ENCODE peak calls at places on chromosomes 13 and 19, in seven cellular contexts. P is breast epithelium, H is adrenal gland, L is spleen, Y is body of pancreas, C is tibial nerve, O is stomach. J is an unnamed sample.

GRCh38 chr13:50033696-50034095 is 18.5 kb downstream of the KCNRG start:
- DNase-seq in C (no peak), P (no peak), H (no peak), O (no peak), Y (no peak), L (no peak), J (no peak)

GRCh38 chr19:5340637-5341447 is at the start of gene PTPRS:
- DNase-seq in Y (peak), C (peak), H (peak), L (peak), O (peak), P (peak), J (peak)

GRCh38 chr13:111177081-111177711 is 62.1 kb downstream of the ARHGEF7 start:
- DNase-seq in Y (peak), P (peak), L (peak), C (no peak), H (peak), O (peak), J (peak)

GRCh38 chr13:113047587-113047986 is 58.0 kb upstream of the F7 start:
- DNase-seq in H (no peak), C (no peak), L (peak), Y (no peak), P (no peak), O (no peak), J (peak)

GRCh38 chr13:40536443-40537113 is 129.9 kb downstream of the FOXO1 start:
- DNase-seq in Y (peak), O (peak), L (no peak), P (peak), H (peak), C (no peak), J (no peak)

GRCh38 chr13:99215466-99215865 is 14.8 kb downstream of the UBAC2 start:
- DNase-seq in L (peak), P (no peak), H (no peak), C (no peak), O (no peak), Y (no peak), J (no peak)

GRCh38 chr13:67221630-67222226 is 8.4 kb downstream of the PCDH9 start:
- DNase-seq in O (no peak), H (no peak), P (no peak), L (no peak), C (no peak), Y (no peak), J (no peak)

GRCh38 chr19:27833031-27833430 is 1379.9 kb downstream of the UQCRFS1 start:
- DNase-seq in P (no peak), Y (no peak), L (no peak), C (no peak), O (no peak), H (no peak), J (no peak)

GRCh38 chr19:49017041-49017665 is at the start of gene LHB:
- DNase-seq in O (no peak), Y (no peak), L (no peak), C (no peak), H (no peak), P (no peak), J (peak)

GRCh38 chr19:6503407-6504201 is 1.5 kb upstream of the TUBB4A start:
- DNase-seq in H (peak), L (no peak), Y (no peak), P (no peak), C (no peak), O (no peak), J (no peak)

GRCh38 chr19:39407644-39408391 is 1.2 kb downstream of the ZFP36 start:
- DNase-seq in P (peak), H (peak), L (peak), O (peak), C (no peak), Y (peak), J (peak)

GRCh38 chr13:48594080-48594815 is 59.5 kb upstream of the CYSLTR2 start:
- DNase-seq in Y (no peak), O (no peak), H (no peak), C (no peak), L (no peak), P (no peak), J (no peak)

GRCh38 chr13:57137631-57138030 is 3.1 kb upstream of the PRR20A start:
- DNase-seq in C (no peak), P (no peak), Y (no peak), O (no peak), H (no peak), L (no peak), J (no peak)

GRCh38 chr19:34120846-34121639 is 51.3 kb upstream of the LSM14A start:
- DNase-seq in C (no peak), L (no peak), O (peak), Y (peak), H (peak), P (no peak), J (no peak)

GRCh38 chr13:42152495-42152894 is 104.0 kb downstream of the DGKH start:
- DNase-seq in L (no peak), H (no peak), P (no peak), C (no peak), O (no peak), Y (no peak), J (no peak)

GRCh38 chr13:112943309-112944125 is 25.5 kb upstream of the MCF2L start:
- DNase-seq in P (no peak), H (peak), Y (peak), L (peak), O (peak), C (no peak), J (peak)

GRCh38 chr19:38666662-38667448 is 19.4 kb downstream of the ACTN4 start:
- DNase-seq in P (peak), O (no peak), L (peak), C (no peak), Y (peak), H (peak), J (no peak)

GRCh38 chr13:110469597-110469996 is 91.9 kb downstream of the RAB20 start:
- DNase-seq in O (no peak), L (no peak), P (no peak), H (no peak), Y (no peak), C (no peak), J (no peak)

GRCh38 chr19:5096536-5096935 is 127.6 kb downstream of the KDM4B start:
- DNase-seq in L (no peak), C (no peak), H (no peak), P (no peak), O (no peak), Y (no peak), J (peak)

GRCh38 chr13:73138276-73138950 is 79.6 kb downstream of the KLF5 start:
- DNase-seq in C (peak), Y (peak), H (peak), O (peak), P (no peak), L (no peak), J (no peak)

GRCh38 chr13:95411641-95412040 is 110.4 kb upstream of the ABCC4 start:
- DNase-seq in C (no peak), P (no peak), L (no peak), O (no peak), H (no peak), Y (no peak), J (no peak)

GRCh38 chr13:79589605-79590511 is 108.9 kb downstream of the NDFIP2 start:
- DNase-seq in P (peak), C (no peak), Y (no peak), O (no peak), H (no peak), L (no peak), J (no peak)

GRCh38 chr13:90498096-90498495 is 849.4 kb upstream of the MIR17HG start:
- DNase-seq in L (no peak), Y (no peak), O (no peak), H (no peak), C (no peak), P (no peak), J (no peak)

GRCh38 chr19:40893112-40893511 is 11.1 kb upstream of the CYP2A7 start:
- DNase-seq in H (no peak), L (no peak), Y (no peak), P (no peak), O (no peak), C (no peak), J (no peak)

GRCh38 chr13:114153485-114154080 is 21.2 kb upstream of the RASA3 start:
- DNase-seq in Y (no peak), H (no peak), O (no peak), L (no peak), P (no peak), C (no peak), J (no peak)

GRCh38 chr19:36213793-36214387 is 575 bp downstream of the ZNF565 start:
- DNase-seq in Y (peak), P (no peak), C (no peak), O (no peak), L (no peak), H (peak), J (no peak)

GRCh38 chr19:21765151-21765550 is 2.2 kb downstream of the ZNF100 start:
- DNase-seq in O (no peak), P (no peak), Y (no peak), L (no peak), C (no peak), H (no peak), J (no peak)

GRCh38 chr19:18290250-18291018 is 9.0 kb upstream of the JUND start:
- DNase-seq in Y (peak), L (peak), P (no peak), C (no peak), H (no peak), O (peak), J (no peak)

GRCh38 chr13:53151692-53152421 is 123.2 kb downstream of the OLFM4 start:
- DNase-seq in O (peak), C (no peak), L (no peak), Y (peak), P (no peak), H (no peak), J (no peak)

GRCh38 chr13:107450931-107451330 is 764.4 kb downstream of the LIG4 start:
- DNase-seq in L (no peak), C (no peak), O (no peak), P (no peak), Y (no peak), H (no peak), J (peak)

GRCh38 chr13:34156841-34157365 is 339.0 kb downstream of the RFC3 start:
- DNase-seq in C (peak), Y (peak), P (peak), O (peak), L (peak), H (peak), J (peak)

GRCh38 chr13:110458594-110459365 is 102.7 kb downstream of the RAB20 start:
- DNase-seq in L (peak), P (no peak), O (no peak), Y (no peak), C (no peak), H (no peak), J (no peak)

GRCh38 chr19:14059652-14060155 is 2.2 kb downstream of the PALM3 start:
- DNase-seq in H (no peak), P (no peak), C (no peak), L (no peak), Y (no peak), O (no peak), J (no peak)

GRCh38 chr13:19720039-19720438 is 62.7 kb downstream of the PSPC1 start:
- DNase-seq in O (no peak), P (no peak), L (no peak), C (no peak), Y (no peak), H (no peak), J (no peak)

GRCh38 chr13:24124789-24125476 is 35.6 kb upstream of the SPATA13 start:
- DNase-seq in P (no peak), L (no peak), O (no peak), Y (no peak), H (no peak), C (no peak), J (no peak)

GRCh38 chr19:35223856-35224505 is 4.6 kb downstream of the FAM187B start:
- DNase-seq in L (no peak), C (no peak), Y (no peak), H (no peak), P (no peak), O (no peak), J (no peak)

GRCh38 chr13:42064259-42064658 is 15.8 kb downstream of the DGKH start:
- DNase-seq in Y (no peak), P (no peak), O (no peak), L (no peak), C (no peak), H (no peak), J (no peak)

GRCh38 chr19:38527466-38528136 is 90.2 kb downstream of the MAP4K1 start:
- DNase-seq in P (no peak), L (no peak), H (no peak), Y (no peak), C (no peak), O (no peak), J (peak)

GRCh38 chr13:76620036-76620435 is 266.2 kb downstream of the KCTD12 start:
- DNase-seq in Y (no peak), C (no peak), H (no peak), P (no peak), L (no peak), O (no peak), J (no peak)

GRCh38 chr19:13195678-13196077 is 45.5 kb downstream of the IER2 start:
- DNase-seq in O (peak), L (peak), P (no peak), H (no peak), Y (peak), C (no peak), J (peak)

DNA sequence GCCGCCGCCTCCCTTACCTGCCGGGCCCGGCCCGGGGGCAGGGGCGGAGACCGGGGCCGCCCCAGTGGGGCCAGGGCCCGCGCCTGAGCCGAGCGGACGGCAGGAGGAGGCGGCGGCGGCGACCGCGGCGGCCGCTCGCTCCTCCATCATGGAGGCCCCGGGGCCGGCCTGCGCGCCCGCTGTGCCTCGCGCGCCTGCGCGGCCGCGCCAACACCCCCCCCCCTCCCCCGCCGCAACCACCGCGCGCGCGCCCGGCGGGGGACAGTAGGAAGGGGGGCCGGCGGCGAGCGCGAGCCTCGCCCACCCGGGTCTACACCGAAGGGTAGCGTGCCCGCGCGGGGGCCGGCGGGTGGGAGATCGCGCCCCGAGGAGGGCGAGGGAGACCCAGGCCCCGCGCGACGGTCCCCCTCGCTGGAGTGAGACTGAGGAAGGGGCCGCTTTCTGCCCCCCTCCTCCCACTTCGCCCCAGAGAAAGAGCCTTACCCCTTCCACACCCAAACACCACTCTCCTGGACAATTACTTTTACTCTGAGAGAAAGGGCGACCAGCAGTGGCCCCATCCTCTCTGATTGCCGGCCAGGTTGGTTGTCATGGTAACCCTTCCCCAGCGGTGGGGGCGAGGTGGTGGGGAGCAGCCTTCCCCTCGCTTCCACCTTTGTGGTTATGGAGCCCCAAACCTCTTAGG is at the start of gene STRN4:
- DNase-seq in Y (peak), P (no peak), O (peak), H (no peak), L (peak), C (no peak), J (peak)
- TF ChIP-seq POLR2A in Y (no peak), P (no peak), O (no peak), H (peak), L (peak), C (peak), J (peak)

DNA sequence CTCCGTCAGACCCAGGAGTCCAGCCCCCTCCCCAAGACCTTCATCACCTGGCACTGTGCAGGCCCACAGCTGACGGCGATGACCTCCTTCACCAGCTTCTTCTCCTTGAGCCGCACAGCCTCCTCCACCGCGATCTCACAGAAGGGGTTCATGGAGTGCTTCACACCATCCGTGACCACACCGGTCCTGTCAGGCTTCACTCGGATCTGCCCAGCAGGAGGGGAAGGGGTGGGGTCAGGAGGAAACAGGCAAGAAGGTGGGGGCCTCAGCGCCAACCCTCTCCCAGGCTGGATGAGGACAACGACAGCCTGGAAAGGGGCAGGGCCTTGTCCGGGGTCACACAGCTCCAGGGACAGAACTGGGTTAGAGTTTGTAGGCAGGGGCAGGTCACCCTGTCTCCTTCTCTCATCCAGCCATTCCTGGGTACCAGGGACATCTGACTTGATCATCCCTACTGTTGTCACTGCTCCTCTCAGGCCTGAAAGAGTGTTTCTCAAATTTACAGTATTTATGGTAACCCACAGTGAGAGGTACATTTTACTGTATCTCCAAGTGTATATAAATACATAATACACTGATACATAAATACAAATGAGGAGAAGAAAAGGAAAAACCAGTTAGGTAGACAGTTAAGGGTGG is 12.0 kb downstream of the ETFB start:
- DNase-seq in H (no peak), C (no peak), Y (no peak), L (no peak), P (no peak), O (no peak), J (no peak)
- TF ChIP-seq POLR2A in H (no peak), C (no peak), Y (no peak), L (no peak), P (no peak), O (no peak), J (no peak)

DNA sequence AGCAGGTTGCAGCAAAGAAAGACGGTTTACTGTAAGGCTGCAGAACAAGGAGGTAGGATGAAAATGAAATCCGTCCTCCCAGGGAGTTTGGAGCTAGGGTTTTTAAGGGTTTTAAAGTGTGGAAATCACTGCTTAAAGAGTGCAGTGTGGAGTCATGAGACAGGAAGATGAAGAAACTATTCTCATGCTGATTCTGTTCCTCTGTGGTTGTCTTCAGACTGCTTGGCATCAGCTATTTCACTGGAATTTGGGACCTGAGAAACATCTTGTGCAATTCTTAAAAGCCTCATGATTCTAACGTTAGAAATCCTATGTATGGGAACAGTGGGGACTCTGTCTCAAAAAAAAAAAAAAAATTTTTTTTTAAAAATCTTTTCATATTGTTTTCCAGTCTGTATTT is 11.4 kb downstream of the ZNF331 start:
- DNase-seq in H (no peak), C (no peak), L (no peak), P (no peak), O (no peak), Y (peak), J (no peak)
- TF ChIP-seq POLR2A in H (no peak), C (no peak), L (no peak), P (no peak), O (no peak), Y (no peak), J (no peak)

GRCh38 chr19:344625-345319 is at the start of gene MIER2:
- DNase-seq in L (peak), Y (peak), H (peak), O (peak), P (peak), C (peak), J (peak)
- TF ChIP-seq POLR2A in L (no peak), Y (peak), H (no peak), O (no peak), P (no peak), C (no peak), J (peak)

DNA sequence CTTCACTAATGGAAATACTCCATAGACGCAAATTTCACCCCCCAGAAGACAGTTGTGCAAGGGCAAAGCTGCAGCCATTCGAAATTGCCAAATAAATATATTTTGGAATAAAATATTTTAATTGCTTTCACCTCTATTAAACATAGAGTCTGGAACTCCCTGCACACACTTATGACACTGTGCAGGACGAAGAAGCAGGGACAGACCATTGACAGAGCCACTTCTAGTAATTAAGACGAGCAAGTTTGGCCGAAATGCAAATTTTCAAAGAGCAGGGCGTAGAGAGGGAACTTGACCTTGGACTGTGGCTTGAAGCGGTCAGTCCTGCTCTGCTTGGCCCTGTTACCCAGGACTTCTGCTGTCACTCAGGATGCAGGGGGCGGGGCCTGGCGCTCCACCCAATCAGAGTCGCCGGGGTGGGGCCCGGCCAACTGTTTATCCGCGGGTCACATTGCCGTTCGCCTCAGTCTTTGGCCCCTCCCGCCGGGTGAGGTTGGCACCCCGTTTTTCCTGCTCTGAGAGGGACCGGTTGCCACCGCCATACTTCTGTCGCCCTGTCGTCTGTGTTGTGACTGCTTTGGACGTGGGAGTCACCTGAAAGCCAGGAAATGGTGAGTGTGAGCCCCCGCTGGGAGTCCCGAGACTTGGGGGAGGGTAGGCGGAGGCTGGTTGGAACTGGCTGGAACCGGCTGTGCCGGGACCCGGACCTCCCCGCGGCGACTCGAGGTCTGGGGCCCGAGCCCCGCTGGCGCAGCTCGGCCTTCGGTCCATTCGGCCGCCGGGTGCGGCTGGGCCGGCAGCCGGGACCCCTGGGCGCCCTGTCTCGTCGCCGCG is at the start of gene ZNF844:
- DNase-seq in P (peak), O (peak), H (peak), C (peak), L (peak), Y (peak), J (peak)
- TF ChIP-seq POLR2A in P (peak), O (peak), H (peak), C (peak), L (no peak), Y (peak), J (peak)

GRCh38 chr13:30616927-30617314 is 799 bp upstream of the USPL1 start:
- DNase-seq in O (peak), H (peak), P (peak), Y (peak), C (peak), L (no peak), J (no peak)
- TF ChIP-seq POLR2A in O (peak), H (peak), P (no peak), Y (peak), C (peak), L (peak), J (no peak)

GRCh38 chr19:57279418-57280164 is 694 bp upstream of the ZNF460 start:
- DNase-seq in O (peak), P (peak), H (peak), Y (peak), L (peak), C (peak), J (no peak)
- TF ChIP-seq POLR2A in O (peak), P (peak), H (peak), Y (peak), L (peak), C (no peak), J (peak)

GRCh38 chr19:2494447-2495129 is 18.7 kb downstream of the GADD45B start:
- DNase-seq in P (peak), Y (peak), L (peak), C (peak), H (peak), O (peak), J (peak)
- TF ChIP-seq POLR2A in P (no peak), Y (peak), L (no peak), C (peak), H (peak), O (no peak), J (peak)